ENCODE peak calls at places on chromosomes 3 and 15, in eight cellular contexts. U is CD4-positive, alpha-beta T cell; A is hepatocyte; R is GM23338; M is RWPE1; K is AG04450; O is WERI-Rb-1; Z is CD4-positive, alpha-beta memory T cell. J is an unnamed sample.

GRCh38 chr3:69562001-69562400 is 176.1 kb upstream of the FRMD4B start:
- DNase-seq in U (no peak), A (no peak), R (no peak), M (no peak), K (no peak), O (no peak), Z (no peak), J (no peak)

GRCh38 chr3:117630469-117630868 is 920.9 kb downstream of the TUSC7 start:
- DNase-seq in U (no peak), A (no peak), R (no peak), M (no peak), K (no peak), O (no peak), Z (no peak), J (no peak)

GRCh38 chr3:64674591-64675076 is 13.2 kb downstream of the ADAMTS9 start:
- DNase-seq in U (no peak), A (peak), R (no peak), M (no peak), K (no peak), O (no peak), Z (no peak), J (no peak)

GRCh38 chr3:128053614-128054013 is 1.4 kb downstream of the SEC61A1 start:
- DNase-seq in U (no peak), A (no peak), R (no peak), M (no peak), K (no peak), O (no peak), Z (no peak), J (no peak)

GRCh38 chr3:17195192-17195611 is 310.4 kb downstream of the PLCL2 start:
- DNase-seq in U (no peak), A (no peak), R (no peak), M (no peak), K (no peak), O (peak), Z (no peak), J (no peak)

GRCh38 chr3:14432996-14433572 is 30.7 kb downstream of the SLC6A6 start:
- DNase-seq in U (no peak), A (no peak), R (no peak), M (no peak), K (no peak), O (no peak), Z (no peak), J (no peak)

GRCh38 chr15:22978691-22979068 is 1.5 kb downstream of the CYFIP1 start:
- DNase-seq in U (no peak), A (no peak), R (peak), M (no peak), K (no peak), O (no peak), Z (no peak), J (no peak)

GRCh38 chr3:37708789-37709188 is 152.9 kb upstream of the CTDSPL start:
- DNase-seq in U (no peak), A (no peak), R (no peak), M (no peak), K (no peak), O (no peak), Z (no peak), J (no peak)

GRCh38 chr3:39302178-39302577 is 22.3 kb upstream of the CX3CR1 start:
- DNase-seq in U (no peak), A (no peak), R (no peak), M (no peak), K (no peak), O (no peak), Z (no peak), J (no peak)

GRCh38 chr3:38313685-38314084 is 31.6 kb downstream of the SLC22A14 start:
- DNase-seq in U (no peak), A (no peak), R (no peak), M (no peak), K (no peak), O (no peak), Z (no peak), J (no peak)

GRCh38 chr15:74598126-74598842 is 17.4 kb upstream of the CLK3 start:
- DNase-seq in U (peak), A (peak), R (peak), M (peak), K (no peak), O (peak), Z (peak), J (peak)

GRCh38 chr3:50150863-50151686 is 4.0 kb upstream of the SEMA3F start:
- DNase-seq in U (no peak), A (peak), R (peak), M (peak), K (no peak), O (no peak), Z (no peak), J (no peak)

GRCh38 chr15:40845511-40846284 is 1.9 kb downstream of the SPINT1 start:
- DNase-seq in U (no peak), A (peak), R (peak), M (peak), K (no peak), O (no peak), Z (no peak), J (no peak)

GRCh38 chr3:41131224-41131623 is 68.1 kb upstream of the CTNNB1 start:
- DNase-seq in U (no peak), A (no peak), R (peak), M (peak), K (no peak), O (no peak), Z (no peak), J (no peak)

GRCh38 chr15:78640527-78640839 is 527 bp downstream of the CHRNB4 start:
- DNase-seq in U (no peak), A (no peak), R (peak), M (no peak), K (no peak), O (no peak), Z (no peak), J (no peak)

GRCh38 chr3:99287876-99288275 is 350.5 kb upstream of the COL8A1 start:
- DNase-seq in U (no peak), A (no peak), R (no peak), M (no peak), K (no peak), O (no peak), Z (no peak), J (no peak)

GRCh38 chr3:33067484-33067883 is 29.5 kb downstream of the GLB1 start:
- DNase-seq in U (no peak), A (no peak), R (no peak), M (no peak), K (no peak), O (no peak), Z (peak), J (no peak)

GRCh38 chr15:60774829-60775228 is 295.9 kb upstream of the ICE2 start:
- DNase-seq in U (no peak), A (no peak), R (no peak), M (no peak), K (no peak), O (no peak), Z (no peak), J (no peak)

GRCh38 chr3:21435871-21436270 is 315.1 kb downstream of the ZNF385D start:
- DNase-seq in U (no peak), A (no peak), R (no peak), M (peak), K (peak), O (no peak), Z (no peak), J (no peak)

GRCh38 chr3:153925826-153926514 is 195.2 kb upstream of the ARHGEF26 start:
- DNase-seq in U (no peak), A (no peak), R (no peak), M (no peak), K (no peak), O (no peak), Z (no peak), J (no peak)

GRCh38 chr3:113140876-113141275 is 70.5 kb upstream of the BOC start:
- DNase-seq in U (no peak), A (no peak), R (no peak), M (no peak), K (no peak), O (no peak), Z (no peak), J (no peak)

GRCh38 chr3:186142556-186142955 is 33.7 kb upstream of the ETV5 start:
- DNase-seq in U (no peak), A (no peak), R (no peak), M (no peak), K (no peak), O (no peak), Z (no peak), J (no peak)

GRCh38 chr3:52998781-52999509 is 46.9 kb downstream of the SFMBT1 start:
- DNase-seq in U (no peak), A (no peak), R (peak), M (peak), K (no peak), O (no peak), Z (no peak), J (no peak)

GRCh38 chr3:5796541-5796940 is 609.0 kb downstream of the EDEM1 start:
- DNase-seq in U (no peak), A (no peak), R (no peak), M (no peak), K (no peak), O (no peak), Z (no peak), J (no peak)

DNA sequence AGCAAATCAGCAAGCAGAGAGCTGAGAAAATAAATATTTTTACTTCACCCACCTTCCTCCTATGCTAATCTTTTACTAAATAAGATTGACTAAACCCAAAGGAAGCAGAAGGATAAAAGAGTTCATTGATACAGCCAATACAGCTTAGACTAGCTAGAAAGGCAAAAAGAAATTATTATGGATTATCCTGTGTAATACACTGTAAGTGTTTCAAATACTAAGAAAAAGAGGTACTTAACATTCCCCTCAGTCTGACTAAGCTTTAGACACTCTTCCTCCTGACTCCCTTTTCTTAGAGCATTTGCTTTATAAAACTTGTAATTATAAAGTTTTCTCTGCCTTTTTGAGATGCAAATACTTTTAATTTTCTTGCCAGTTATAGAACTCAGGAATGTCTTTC is 848.9 kb upstream of the CADM2 start:
- DNase-seq in U (no peak), A (no peak), R (no peak), M (no peak), K (no peak), O (no peak), Z (no peak), J (no peak)
- H3K27ac ChIP-seq in U (no peak), A (no peak), R (no peak), M (no peak), K (no peak), O (no peak), Z (no peak), J (no peak)

GRCh38 chr3:72162649-72163184 is 377.8 kb upstream of the PROK2 start:
- DNase-seq in U (no peak), A (no peak), R (no peak), M (no peak), K (no peak), O (no peak), Z (no peak), J (no peak)
- H3K27ac ChIP-seq in U (no peak), A (no peak), R (no peak), M (peak), K (no peak), O (peak), Z (no peak), J (no peak)

DNA sequence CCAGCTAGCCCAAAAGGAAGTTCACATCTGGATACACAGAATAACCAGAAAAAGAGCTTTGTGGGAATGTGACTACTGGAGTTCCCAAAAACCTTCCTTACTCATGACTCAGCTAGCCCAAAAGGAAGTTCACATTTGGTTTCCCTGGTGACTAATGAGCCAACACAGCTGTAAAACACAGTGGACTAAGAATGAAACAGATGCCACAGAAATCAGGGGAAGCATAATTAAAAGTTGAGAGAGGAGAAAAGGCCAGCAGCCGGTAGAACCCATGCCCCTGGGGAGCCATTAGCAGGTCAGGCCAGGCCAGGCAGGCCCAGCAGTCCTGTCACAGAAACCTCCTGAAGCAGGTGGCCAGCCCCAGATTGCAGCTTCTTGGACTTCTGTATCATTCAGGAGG is 130.3 kb downstream of the GHSR start:
- DNase-seq in U (no peak), A (no peak), R (no peak), M (peak), K (peak), O (peak), Z (no peak), J (peak)
- H3K27ac ChIP-seq in U (no peak), A (peak), R (no peak), M (peak), K (peak), O (peak), Z (no peak), J (peak)

GRCh38 chr3:110686691-110687090 is 384.9 kb upstream of the NECTIN3 start:
- DNase-seq in U (no peak), A (no peak), R (peak), M (no peak), K (no peak), O (no peak), Z (no peak), J (no peak)

GRCh38 chr3:110680365-110680909 is 391.2 kb upstream of the NECTIN3 start:
- DNase-seq in U (no peak), A (no peak), R (no peak), M (no peak), K (no peak), O (no peak), Z (no peak), J (no peak)

GRCh38 chr3:110685630-110686029 is 386.0 kb upstream of the NECTIN3 start:
- DNase-seq in U (no peak), A (no peak), R (peak), M (no peak), K (no peak), O (no peak), Z (no peak), J (no peak)

GRCh38 chr3:110687138-110687537 is 384.5 kb upstream of the NECTIN3 start:
- DNase-seq in U (no peak), A (no peak), R (no peak), M (no peak), K (no peak), O (no peak), Z (no peak), J (no peak)

GRCh38 chr3:110684436-110684835 is 387.2 kb upstream of the NECTIN3 start:
- DNase-seq in U (no peak), A (no peak), R (no peak), M (no peak), K (no peak), O (no peak), Z (no peak), J (no peak)
- H3K27ac ChIP-seq in U (no peak), A (no peak), R (peak), M (no peak), K (no peak), O (no peak), Z (no peak), J (no peak)

DNA sequence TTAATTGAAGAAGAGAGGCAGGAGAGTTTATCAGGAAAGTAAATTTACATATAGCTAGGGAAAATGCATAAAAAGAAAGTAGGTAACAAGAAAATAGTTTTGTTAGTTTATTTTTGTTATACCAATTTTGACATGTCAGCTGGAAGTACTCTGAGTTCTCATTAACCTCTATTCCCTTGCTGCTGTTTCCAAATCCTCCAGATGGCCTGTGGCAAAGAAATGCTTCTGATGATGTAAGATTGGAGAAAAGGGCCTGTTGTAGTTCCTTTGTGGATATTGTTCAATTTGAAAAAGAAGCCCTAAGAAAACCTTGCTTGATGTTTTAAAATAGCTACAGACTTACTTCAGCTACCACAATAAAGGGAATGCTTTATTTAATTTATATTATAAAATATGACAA is 192.9 kb upstream of the SLITRK3 start:
- DNase-seq in U (no peak), A (no peak), R (no peak), M (no peak), K (no peak), O (no peak), Z (no peak), J (no peak)
- H3K27ac ChIP-seq in U (no peak), A (no peak), R (no peak), M (no peak), K (no peak), O (no peak), Z (no peak), J (no peak)

DNA sequence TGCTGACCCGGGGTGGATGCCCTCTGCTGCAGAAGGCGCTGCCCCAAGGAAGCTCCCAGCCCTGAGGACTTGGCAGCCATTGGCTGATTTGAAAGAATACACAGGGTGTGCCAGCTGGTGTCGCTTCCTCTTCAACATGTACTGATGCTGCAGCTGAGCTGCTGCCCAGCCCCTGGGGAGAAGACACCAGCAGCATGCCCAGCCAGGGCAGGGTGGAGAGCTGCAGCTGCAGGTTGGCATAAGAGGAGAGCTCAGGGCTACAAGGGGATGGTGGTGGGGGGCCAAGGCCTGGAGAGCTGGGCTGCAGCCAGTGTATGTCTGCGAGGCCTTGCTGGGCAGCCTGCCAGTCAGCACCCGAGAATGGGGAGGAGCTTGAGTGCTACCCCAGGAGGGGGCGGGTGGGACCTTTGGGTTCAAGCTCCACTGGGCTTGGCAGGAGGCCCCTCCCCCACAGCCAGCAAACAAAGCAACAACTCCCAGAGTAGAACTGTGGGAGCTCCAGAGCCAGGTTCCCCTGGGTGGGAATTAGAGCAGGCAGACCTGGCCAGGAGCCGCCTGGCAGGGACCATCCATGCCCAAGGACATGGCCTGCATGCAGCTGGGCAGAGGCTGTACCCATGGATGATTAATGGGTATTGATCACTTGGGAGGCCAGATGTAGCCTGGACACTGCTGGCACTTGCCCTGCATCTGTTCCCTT is 9.2 kb upstream of the SEMA4B start:
- DNase-seq in U (peak), A (peak), R (no peak), M (peak), K (no peak), O (peak), Z (peak), J (peak)
- H3K27ac ChIP-seq in U (no peak), A (peak), R (no peak), M (peak), K (no peak), O (peak), Z (peak), J (peak)

DNA sequence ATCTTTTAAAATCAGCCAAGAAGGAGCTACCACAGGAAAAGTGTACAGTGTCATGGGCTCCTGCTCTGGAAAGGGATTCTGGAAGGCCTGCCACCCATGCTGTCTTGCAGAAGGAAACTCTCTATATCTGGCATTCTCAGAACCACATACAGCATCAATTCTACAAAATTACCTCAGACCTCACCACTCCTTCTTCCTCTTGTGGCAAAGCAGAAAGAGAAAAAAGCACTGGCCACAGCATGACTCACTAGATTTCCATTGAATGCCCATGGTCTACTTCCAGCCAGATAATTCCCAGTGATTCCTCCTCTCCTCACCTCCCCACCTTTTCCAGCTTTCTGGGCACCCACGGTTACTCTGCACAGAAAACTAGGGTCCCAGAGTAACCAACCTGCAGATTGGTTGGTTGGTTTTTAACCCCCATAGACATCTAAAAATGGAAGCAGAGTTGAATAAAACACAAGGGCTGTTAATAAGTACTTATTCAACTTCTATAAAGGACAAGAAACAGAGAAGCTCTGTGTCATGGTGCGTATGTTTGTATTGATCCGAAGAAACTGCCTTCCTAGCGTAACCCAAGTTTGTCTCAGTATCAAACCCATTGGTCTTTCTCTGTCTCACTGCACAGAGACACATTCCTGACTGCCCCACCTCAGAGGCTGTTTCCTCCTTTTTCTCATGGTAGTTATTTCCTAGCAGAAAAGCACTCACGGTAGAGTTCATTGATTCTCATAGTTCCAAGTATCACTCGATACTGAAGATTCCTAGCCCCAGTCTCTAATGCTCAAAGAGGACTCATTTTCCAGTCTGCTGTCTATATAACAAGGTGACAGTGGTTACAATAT is 67.7 kb downstream of the LDHAL6B start:
- DNase-seq in U (no peak), A (no peak), R (no peak), M (no peak), K (no peak), O (no peak), Z (no peak), J (no peak)
- H3K27ac ChIP-seq in U (no peak), A (peak), R (no peak), M (no peak), K (no peak), O (no peak), Z (no peak), J (no peak)

GRCh38 chr3:127011270-127011992 is 28.5 kb downstream of the PLXNA1 start:
- DNase-seq in U (no peak), A (no peak), R (no peak), M (no peak), K (no peak), O (no peak), Z (no peak), J (peak)

GRCh38 chr3:127012091-127012490 is 29.2 kb downstream of the PLXNA1 start:
- DNase-seq in U (no peak), A (no peak), R (no peak), M (peak), K (no peak), O (no peak), Z (no peak), J (no peak)

GRCh38 chr3:127006781-127007436 is 24.0 kb downstream of the PLXNA1 start:
- DNase-seq in U (no peak), A (no peak), R (no peak), M (peak), K (no peak), O (no peak), Z (no peak), J (no peak)

GRCh38 chr3:127008236-127008635 is 25.3 kb downstream of the PLXNA1 start:
- DNase-seq in U (no peak), A (no peak), R (no peak), M (no peak), K (no peak), O (no peak), Z (no peak), J (no peak)

DNA sequence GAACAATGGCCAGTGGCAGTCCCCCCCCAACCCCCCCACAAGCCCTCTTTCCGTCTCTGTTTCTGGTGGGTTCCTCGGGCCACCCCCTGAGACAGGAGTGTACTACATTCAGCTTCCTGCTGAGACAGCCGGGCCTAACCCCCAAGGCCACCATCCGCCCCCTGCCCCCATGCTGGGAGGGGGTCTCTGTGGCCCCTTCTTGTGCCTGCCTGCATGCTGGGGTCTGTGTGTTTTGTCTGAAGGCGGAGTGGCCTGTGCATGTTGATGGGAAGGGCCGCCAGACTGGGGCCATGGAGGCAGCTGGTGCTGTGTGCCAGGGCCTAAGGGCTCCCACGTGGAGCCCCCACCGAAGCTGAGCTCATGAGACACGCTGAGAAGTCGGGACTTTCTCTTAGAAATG is 26.6 kb downstream of the PLXNA1 start:
- DNase-seq in U (no peak), A (no peak), R (no peak), M (no peak), K (no peak), O (no peak), Z (no peak), J (no peak)
- H3K27ac ChIP-seq in U (no peak), A (no peak), R (no peak), M (no peak), K (no peak), O (no peak), Z (no peak), J (no peak)

GRCh38 chr3:43178891-43179366 is 73.0 kb upstream of the POMGNT2 start:
- DNase-seq in U (no peak), A (peak), R (no peak), M (peak), K (no peak), O (no peak), Z (no peak), J (no peak)
- H3K27ac ChIP-seq in U (no peak), A (peak), R (no peak), M (peak), K (no peak), O (no peak), Z (no peak), J (no peak)